ENCODE peak calls at places on chromosomes 6 and 20, in four cellular contexts. I is activated CD8-positive, alpha-beta memory T cell treated with anti-CD3 and anti-CD28 coated beads for 1 hour; N is lung; W is right lobe of liver. T is an unnamed sample.

GRCh38 chr6:84764332-84765049 is at the start of gene TBX18:
- DNase-seq in I (no peak), N (no peak), W (peak), T (peak)

GRCh38 chr6:163585932-163586437 is 171.5 kb downstream of the QKI start:
- DNase-seq in I (no peak), N (peak), W (no peak), T (no peak)

GRCh38 chr6:154252676-154253075 is 103.9 kb downstream of the IPCEF1 start:
- DNase-seq in I (no peak), N (no peak), W (no peak), T (no peak)

GRCh38 chr20:46176744-46177378 is 58.7 kb downstream of the CD40 start:
- DNase-seq in I (no peak), N (no peak), W (no peak), T (no peak)

GRCh38 chr20:48826064-48826463 is 1.7 kb downstream of the PREX1 start:
- DNase-seq in I (no peak), N (no peak), W (no peak), T (no peak)

GRCh38 chr6:139508023-139508422 is 133.6 kb upstream of the CITED2 start:
- DNase-seq in I (no peak), N (no peak), W (no peak), T (no peak)

GRCh38 chr6:52389626-52390360 is 27.8 kb downstream of the PAQR8 start:
- DNase-seq in I (no peak), N (peak), W (peak), T (peak)

GRCh38 chr20:47973519-47974233 is 188.4 kb upstream of the SULF2 start:
- DNase-seq in I (no peak), N (no peak), W (no peak), T (peak)

GRCh38 chr6:169048806-169049205 is 204.8 kb downstream of the THBS2 start:
- DNase-seq in I (no peak), N (no peak), W (no peak), T (no peak)

GRCh38 chr20:20710847-20711315 is 1.6 kb downstream of the RALGAPA2 start:
- DNase-seq in I (no peak), N (peak), W (peak), T (peak)

T was measured in mucosa of gallbladder.